ENCODE peak calls at places on chromosome 21, in five cellular contexts. M, P, X, O and N are unnamed samples. For H3K4me1, the result is how much of the 10 kb centered on the place peaks cover.

GRCh38 chr21:24594082-24594481 is 1013.2 kb downstream of the MRPL39 start:
- DNase-seq in P (no peak), O (no peak), X (no peak), M (no peak), N (no peak)

GRCh38 chr21:28537371-28538079 is 455.2 kb downstream of the LTN1 start:
- DNase-seq in M (no peak), X (no peak), P (no peak), O (no peak), N (no peak)

GRCh38 chr21:33169360-33169759 is 60.4 kb upstream of the IFNAR2 start:
- DNase-seq in X (no peak), M (no peak), O (no peak), P (no peak), N (no peak)

GRCh38 chr21:33268736-33269441 is 2.7 kb downstream of the IL10RB start:
- DNase-seq in O (peak), X (peak), P (peak), M (peak), N (no peak)

GRCh38 chr21:33434770-33435360 is 31.7 kb downstream of the IFNGR2 start:
- DNase-seq in P (no peak), O (no peak), M (no peak), X (no peak), N (no peak)

GRCh38 chr21:32994305-32994704 is 31.4 kb upstream of the OLIG2 start:
- DNase-seq in O (no peak), P (no peak), M (no peak), X (no peak), N (no peak)

GRCh38 chr21:24829397-24829796 is 777.9 kb downstream of the MRPL39 start:
- DNase-seq in X (no peak), O (no peak), P (no peak), M (no peak), N (no peak)

GRCh38 chr21:15706686-15707085 is 23.1 kb upstream of the USP25 start:
- DNase-seq in P (peak), M (no peak), X (no peak), O (no peak), N (no peak)

GRCh38 chr21:15009964-15010363 is 54.8 kb downstream of the NRIP1 start:
- DNase-seq in M (no peak), P (no peak), O (no peak), X (no peak), N (no peak)

GRCh38 chr21:18529253-18529652 is 125.7 kb upstream of the TMPRSS15 start:
- DNase-seq in P (no peak), M (no peak), O (no peak), X (no peak), N (no peak)

GRCh38 chr21:25188639-25189038 is 418.6 kb downstream of the MRPL39 start:
- DNase-seq in M (no peak), X (no peak), P (no peak), O (no peak), N (no peak)

GRCh38 chr21:30349572-30349971 is 1.2 kb upstream of the KRTAP23-1 start:
- DNase-seq in X (no peak), P (no peak), M (no peak), O (no peak), N (no peak)

GRCh38 chr21:26795866-26796329 is 49.3 kb downstream of the ADAMTS1 start:
- DNase-seq in M (no peak), P (peak), O (peak), X (no peak), N (peak)

GRCh38 chr21:28793043-28793442 is 199.6 kb downstream of the LTN1 start:
- DNase-seq in O (no peak), P (no peak), M (no peak), X (no peak), N (no peak)

GRCh38 chr21:29343517-29343916 is 44.8 kb downstream of the BACH1 start:
- DNase-seq in P (no peak), M (no peak), O (no peak), X (no peak), N (no peak)

GRCh38 chr21:25871566-25871965 is 136.8 kb downstream of the GABPA start:
- DNase-seq in M (no peak), X (no peak), O (no peak), P (no peak), N (no peak)

GRCh38 chr21:14243877-14244276 is 27.9 kb downstream of the RBM11 start:
- DNase-seq in M (no peak), X (no peak), O (no peak), P (no peak), N (no peak)

GRCh38 chr21:18191139-18191538 is 53.5 kb upstream of the CHODL start:
- DNase-seq in M (no peak), P (no peak), O (no peak), X (no peak), N (no peak)

GRCh38 chr21:14841511-14842472 is 223.0 kb downstream of the NRIP1 start:
- DNase-seq in P (no peak), X (no peak), M (no peak), O (no peak), N (no peak)

GRCh38 chr21:41222247-41223068 is 54.5 kb downstream of the BACE2 start:
- DNase-seq in M (no peak), O (no peak), X (no peak), P (no peak), N (no peak)

GRCh38 chr21:25133939-25134338 is 473.3 kb downstream of the MRPL39 start:
- DNase-seq in X (no peak), P (no peak), O (no peak), M (no peak), N (no peak)

GRCh38 chr21:32813265-32813903 is 41.8 kb upstream of the PAXBP1 start:
- DNase-seq in X (no peak), P (no peak), M (no peak), O (no peak), N (no peak)

GRCh38 chr21:33198346-33199135 is 31.2 kb upstream of the IFNAR2 start:
- DNase-seq in P (no peak), O (peak), X (no peak), M (peak), N (peak)

GRCh38 chr21:40671721-40672120 is 175.2 kb downstream of the DSCAM start:
- DNase-seq in M (no peak), O (no peak), P (no peak), X (no peak), N (no peak)

GRCh38 chr21:29299046-29299905 is 554 bp downstream of the BACH1 start:
- DNase-seq in X (peak), M (peak), O (peak), P (peak), N (peak)

GRCh38 chr21:32940079-32941014 is 85.4 kb upstream of the OLIG2 start:
- DNase-seq in M (peak), O (no peak), P (peak), X (no peak), N (no peak)

GRCh38 chr21:14995695-14996490 is 68.9 kb downstream of the NRIP1 start:
- DNase-seq in X (no peak), O (no peak), P (no peak), M (no peak), N (no peak)

DNA sequence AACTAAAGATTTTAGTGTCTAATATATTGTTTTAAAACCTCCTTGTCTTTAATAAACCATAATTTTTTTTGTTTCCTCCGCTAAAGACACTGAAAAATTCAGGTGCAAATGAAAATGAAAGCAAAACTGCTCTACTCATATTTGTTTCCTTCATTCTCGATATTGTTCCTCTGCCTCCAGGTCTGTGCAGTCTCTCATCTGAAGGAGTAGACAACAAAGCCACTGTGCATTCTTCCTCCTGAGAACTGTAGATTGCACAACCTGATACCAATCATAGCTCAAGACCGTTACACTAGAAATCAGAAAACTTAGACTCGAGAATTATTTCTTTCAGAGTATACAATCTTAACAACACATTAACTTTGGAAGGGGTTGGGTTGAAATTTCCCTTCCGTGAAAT is 373.1 kb upstream of the CXADR start:
- DNase-seq in X (no peak), M (no peak), O (no peak), P (no peak), N (no peak)
- H3K4me3 ChIP-seq in X (peak), M (no peak), O (no peak), P (peak), N (peak)

GRCh38 chr21:37594472-37594951 is 227.9 kb downstream of the DYRK1A start:
- DNase-seq in M (no peak), X (no peak), P (no peak), O (no peak), N (no peak)
- TF ChIP-seq POLR2A in M (no peak), X (no peak), P (no peak), O (no peak), N (no peak)

GRCh38 chr21:43879348-43880110 is 14.5 kb downstream of the AGPAT3 start:
- DNase-seq in X (no peak), O (no peak), P (no peak), M (no peak), N (no peak)

GRCh38 chr21:43877936-43878575 is 13.0 kb downstream of the AGPAT3 start:
- DNase-seq in M (no peak), P (no peak), X (no peak), O (no peak), N (no peak)

GRCh38 chr21:43881918-43882317 is 16.9 kb downstream of the AGPAT3 start:
- DNase-seq in O (no peak), P (no peak), X (no peak), M (no peak), N (no peak)

GRCh38 chr21:43881283-43881682 is 16.3 kb downstream of the AGPAT3 start:
- DNase-seq in M (no peak), O (no peak), X (no peak), P (no peak), N (no peak)

DNA sequence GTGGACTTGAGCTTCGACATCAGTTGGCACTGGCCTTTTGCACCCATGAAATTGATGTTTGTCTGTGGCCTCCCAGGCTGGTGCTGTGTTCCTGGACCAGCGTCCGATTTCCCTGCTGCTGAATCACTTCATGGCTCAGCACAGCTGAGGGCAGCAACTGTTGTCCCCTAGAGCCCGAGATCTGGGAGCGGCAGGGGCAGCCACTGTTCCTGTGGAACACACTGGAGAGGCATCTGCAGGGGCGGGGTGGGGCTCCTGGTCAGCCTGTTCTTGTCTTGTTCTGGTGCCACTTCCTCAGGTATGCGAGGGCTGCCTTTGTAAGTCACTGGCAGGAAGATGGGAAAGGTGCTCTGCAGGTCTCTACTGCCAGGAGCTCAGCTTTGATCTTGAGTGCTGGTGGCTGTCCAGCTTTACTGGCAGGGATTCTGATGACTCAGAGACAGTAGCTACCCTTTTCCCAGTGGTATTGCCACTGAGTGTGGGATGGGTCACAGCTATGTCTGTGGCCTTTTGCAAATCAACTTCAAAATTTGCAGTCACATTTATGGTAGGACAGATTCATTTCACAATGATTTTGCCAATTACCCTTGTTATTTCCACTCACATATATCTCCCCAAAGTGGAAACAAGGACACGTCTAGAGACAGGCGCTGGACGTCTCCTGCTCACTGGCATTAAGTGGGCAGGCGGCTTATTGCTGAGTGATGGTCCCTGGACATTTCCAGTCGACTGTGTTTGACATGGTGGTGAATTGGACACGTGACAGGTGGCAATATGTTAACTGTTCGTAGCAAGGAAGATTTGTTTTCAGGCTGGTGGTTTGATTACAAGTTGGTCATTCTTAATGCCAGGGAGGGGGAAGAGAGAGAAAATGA is 15.3 kb downstream of the AGPAT3 start:
- DNase-seq in O (peak), X (no peak), P (peak), M (peak), N (no peak)
- H3K4me1 ChIP-seq in O (under half), X (under half), P (under half), M (under half), N (under half)

GRCh38 chr21:34891610-34891943 is 157.5 kb downstream of the RUNX1 start:
- DNase-seq in M (no peak), P (no peak), X (no peak), O (no peak), N (no peak)
- H3K4me3 ChIP-seq in M (peak), P (peak), X (peak), O (peak), N (peak)

GRCh38 chr21:44939532-44940115 is at the start of gene SLX9:
- DNase-seq in P (peak), M (peak), X (peak), O (peak), N (no peak)
- TF ChIP-seq POLR2A in P (peak), M (no peak), X (peak), O (peak), N (no peak)

DNA sequence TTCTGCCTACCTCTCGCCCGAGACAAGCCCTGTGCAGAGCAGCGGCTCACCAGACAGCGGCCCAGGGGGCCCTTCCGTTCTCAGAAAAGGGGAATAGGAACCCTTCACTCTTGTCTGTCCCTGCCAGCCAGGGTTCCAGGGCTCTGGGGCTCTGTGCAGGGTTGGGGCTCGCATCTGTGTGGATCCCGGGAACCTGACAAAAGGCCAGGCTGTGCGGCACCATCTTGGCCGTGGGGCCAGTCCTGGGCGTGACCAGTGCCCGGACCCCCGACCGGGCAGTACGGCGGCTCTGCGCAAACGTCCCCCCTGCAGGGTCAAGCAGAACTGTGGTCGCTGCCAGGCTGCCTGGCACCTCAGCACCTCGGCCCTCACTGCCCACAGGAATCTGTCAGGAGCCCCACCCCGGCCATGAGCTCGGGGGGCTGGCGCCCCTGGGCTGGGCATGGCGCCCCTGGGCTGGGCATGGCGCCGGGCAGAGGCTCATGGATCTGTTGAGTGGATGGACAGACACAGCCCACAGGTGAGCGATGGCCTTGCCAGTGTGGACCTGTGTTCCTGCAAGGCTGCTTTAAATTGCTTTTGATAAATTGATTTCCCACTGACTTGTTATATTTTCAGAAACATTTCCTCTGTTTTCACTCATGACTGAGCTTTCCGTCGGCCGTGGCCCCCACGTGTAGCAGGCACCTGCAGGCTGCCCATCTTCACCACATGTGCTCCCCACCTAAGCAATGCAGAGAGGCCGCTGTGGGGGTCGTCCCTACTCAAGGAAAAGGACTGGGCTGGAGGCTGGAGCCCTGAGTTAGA is 59.0 kb downstream of the SLX9 start:
- DNase-seq in X (no peak), O (no peak), P (no peak), M (no peak), N (no peak)
- H3K4me1 ChIP-seq in X (under half), O (under half), P (under half), M (under half), N (under half)

GRCh38 chr21:42735061-42735460 is 81.6 kb downstream of the PDE9A start:
- DNase-seq in M (no peak), X (peak), O (no peak), P (no peak), N (no peak)

GRCh38 chr21:42734323-42734971 is 81.0 kb downstream of the PDE9A start:
- DNase-seq in P (no peak), O (no peak), X (peak), M (no peak), N (no peak)

GRCh38 chr21:42736646-42737350 is 83.4 kb downstream of the PDE9A start:
- DNase-seq in M (no peak), P (no peak), O (no peak), X (peak), N (no peak)

GRCh38 chr21:42733874-42734273 is 80.5 kb downstream of the PDE9A start:
- DNase-seq in O (no peak), M (no peak), P (no peak), X (no peak), N (no peak)

DNA sequence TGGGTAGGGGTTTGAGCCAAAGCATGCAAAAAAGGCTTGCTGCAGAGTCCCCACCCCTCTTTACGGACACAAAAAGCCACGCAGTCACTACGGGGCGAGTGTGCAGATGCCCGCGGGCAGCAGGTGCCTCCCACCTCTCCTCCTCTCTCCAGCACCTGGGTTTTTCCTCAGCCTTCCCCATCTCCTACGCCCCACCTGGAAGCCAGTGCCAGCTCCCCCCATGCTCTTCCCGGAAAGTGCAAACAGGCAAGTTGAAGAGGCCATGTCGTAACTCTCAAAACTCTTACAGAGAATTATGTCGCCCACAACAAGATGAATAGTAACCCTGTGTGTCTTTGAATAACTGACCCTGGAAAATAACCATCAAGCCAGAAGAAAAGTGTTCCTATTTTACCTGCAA is 82.5 kb downstream of the PDE9A start:
- DNase-seq in O (no peak), X (peak), M (no peak), P (no peak), N (no peak)
- H3K4me3 ChIP-seq in O (no peak), X (no peak), M (no peak), P (no peak), N (no peak)

DNA sequence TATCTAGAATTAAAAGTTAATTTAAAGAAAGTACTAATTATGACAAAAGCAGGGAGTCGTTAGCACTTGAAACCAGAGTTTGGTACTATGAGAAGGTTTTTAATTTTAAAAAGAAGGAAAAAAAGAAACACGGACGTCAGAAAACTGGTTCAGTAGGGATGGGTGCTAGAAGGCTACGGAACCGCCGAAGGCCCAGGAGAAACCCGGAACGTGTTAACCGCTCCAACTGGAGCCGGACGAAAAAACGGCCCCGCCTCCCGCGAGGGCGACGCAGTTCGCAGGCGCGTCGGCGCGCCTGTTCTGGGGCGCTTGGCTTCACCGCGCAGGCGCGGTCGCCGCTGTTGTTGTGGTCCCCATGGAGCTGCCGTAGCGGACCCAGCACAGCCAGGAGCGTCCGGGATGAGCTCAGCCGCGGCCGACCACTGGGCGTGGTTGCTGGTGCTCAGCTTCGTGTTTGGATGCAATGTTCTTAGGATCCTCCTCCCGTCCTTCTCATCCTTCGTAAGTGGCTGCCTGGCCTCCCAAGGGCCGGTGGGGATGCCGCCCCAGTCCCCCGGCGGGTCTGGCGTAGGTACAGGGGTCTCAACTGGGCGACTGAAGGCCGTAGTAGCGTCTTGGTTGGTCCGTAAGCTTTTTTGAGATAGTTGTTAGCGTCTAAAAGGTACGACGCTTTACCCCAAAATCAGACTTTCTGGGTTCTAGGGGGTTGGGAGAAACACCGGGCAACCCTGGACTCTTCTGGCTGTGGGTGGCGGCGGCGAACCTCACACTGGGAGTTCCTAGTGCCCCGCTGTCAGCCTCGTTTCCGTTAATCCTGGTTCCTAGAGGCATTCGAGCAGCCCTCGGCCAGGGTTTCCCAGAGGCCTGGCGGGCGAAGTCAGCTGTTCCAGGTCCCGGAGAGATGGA is 31.4 kb upstream of the HMGN1 start:
- DNase-seq in M (peak), O (peak), P (peak), X (peak), N (peak)
- TF ChIP-seq POLR2A in M (peak), O (peak), P (no peak), X (peak), N (peak)

GRCh38 chr21:45951676-45952075 is 29.9 kb upstream of the COL6A1 start:
- DNase-seq in O (no peak), M (no peak), X (no peak), P (no peak), N (no peak)

GRCh38 chr21:45954921-45955320 is 26.6 kb upstream of the COL6A1 start:
- DNase-seq in P (no peak), X (no peak), M (peak), O (no peak), N (no peak)

GRCh38 chr21:45950740-45951515 is 30.6 kb upstream of the COL6A1 start:
- DNase-seq in P (peak), X (no peak), M (peak), O (peak), N (no peak)

GRCh38 chr21:45954271-45954670 is 27.3 kb upstream of the COL6A1 start:
- DNase-seq in P (no peak), X (no peak), O (no peak), M (peak), N (no peak)

GRCh38 chr21:45952974-45953373 is 28.6 kb upstream of the COL6A1 start:
- DNase-seq in X (no peak), M (no peak), P (no peak), O (no peak), N (no peak)
- H3K4me1 ChIP-seq in X (under half), M (under half), P (under half), O (under half), N (under half)

GRCh38 chr21:44947930-44948331 is 8.1 kb downstream of the SLX9 start:
- DNase-seq in O (peak), M (no peak), X (no peak), P (no peak), N (no peak)
- H3K4me3 ChIP-seq in O (peak), M (no peak), X (no peak), P (no peak), N (no peak)